ENCODE peak calls at places on chromosomes 7 and 10, in eight cellular contexts. Z is neural crest cell; A is T-helper 2 cell treated with Interferon-gamma antibody and Interleukin-4, amounts not matched to agents 5 μg/mL and 100 μg/mL, for 36 hours; K is stimulated activated CD8-positive, alpha-beta memory T cell treated with anti-CD3 and anti-CD28 coated beads, Interleukin-15, amount 100 ng/mL, for 24 hours; D is IMR-90; H is MM.1S; V is activated T-cell treated with anti-CD3 and anti-CD28 coated beads, Interleukin-2, amount 50 U/mL, for 24 hours; J is amniotic epithelial cell. W is an unnamed sample.

GRCh38 chr10:124058346-124059003 is 34.9 kb downstream of the CHST15 start:
- DNase-seq in Z (no peak), A (no peak), K (no peak), D (no peak), H (no peak), V (no peak), J (no peak), W (no peak)

GRCh38 chr7:41010967-41011366 is 691.9 kb downstream of the INHBA start:
- DNase-seq in Z (no peak), A (no peak), K (no peak), D (no peak), H (no peak), V (no peak), J (no peak), W (peak; percentile 42)

GRCh38 chr10:18332048-18332447 is 191.8 kb downstream of the CACNB2 start:
- DNase-seq in Z (no peak), A (no peak), K (no peak), D (no peak), H (no peak), V (no peak), J (peak; percentile 51), W (no peak)

GRCh38 chr10:133109736-133110532 is 22.2 kb downstream of the ADGRA1 start:
- DNase-seq in Z (no peak), A (no peak), K (no peak), D (no peak), H (no peak), V (no peak), J (no peak), W (no peak)

GRCh38 chr7:77537595-77538185 is 595 bp downstream of the PTPN12 start:
- DNase-seq in Z (peak; percentile 50), A (peak; percentile 28), K (peak; percentile 16), D (no peak), H (peak; percentile 43), V (peak; percentile 56), J (peak; percentile 23), W (peak; percentile 90)

GRCh38 chr7:144137501-144137900 is 14.5 kb downstream of the OR2A14 start:
- DNase-seq in Z (no peak), A (no peak), K (no peak), D (no peak), H (no peak), V (no peak), J (peak; percentile 37), W (no peak)

GRCh38 chr10:119705434-119705831 is 20.4 kb upstream of the INPP5F start:
- DNase-seq in Z (no peak), A (no peak), K (no peak), D (no peak), H (peak; percentile 78), V (peak; percentile 76), J (no peak), W (no peak)

GRCh38 chr7:6273380-6273837 is 985 bp upstream of the CYTH3 start:
- DNase-seq in Z (no peak), A (no peak), K (no peak), D (no peak), H (no peak), V (no peak), J (no peak), W (no peak)

GRCh38 chr7:87216701-87217508 is 2.6 kb downstream of the TMEM243 start:
- DNase-seq in Z (no peak), A (peak; percentile 69), K (no peak), D (no peak), H (peak; percentile 70), V (peak; percentile 60), J (no peak), W (no peak)